ENCODE peak calls at places on chromosome 1, in eight cellular contexts. H, E, R, Z, M, P, O and L are unnamed samples.

GRCh38 chr1:108079550-108079949 is 114.6 kb upstream of the VAV3 start:
- DNase-seq in M (no peak), E (peak), Z (peak), P (no peak), R (no peak), O (no peak), H (no peak), L (no peak)

GRCh38 chr1:219577331-219577730 is 35.6 kb downstream of the ZC3H11B start:
- DNase-seq in E (no peak), R (no peak), P (no peak), Z (no peak), O (no peak), H (no peak), M (no peak), L (no peak)

GRCh38 chr1:226447932-226448670 is 40.2 kb upstream of the PARP1 start:
- DNase-seq in P (no peak), E (no peak), R (no peak), M (peak), O (no peak), Z (no peak), H (peak), L (no peak)

GRCh38 chr1:216898801-216899200 is 175.6 kb upstream of the ESRRG start:
- DNase-seq in R (no peak), H (no peak), E (no peak), Z (no peak), O (no peak), M (no peak), P (no peak), L (no peak)

GRCh38 chr1:32779242-32779641 is 37.9 kb downstream of the YARS1 start:
- DNase-seq in Z (no peak), R (no peak), O (no peak), E (no peak), P (no peak), H (no peak), M (no peak), L (no peak)

GRCh38 chr1:168949672-168950071 is 156.8 kb upstream of the ATP1B1 start:
- DNase-seq in E (no peak), Z (no peak), O (no peak), M (no peak), R (no peak), H (no peak), P (no peak), L (no peak)

GRCh38 chr1:53837924-53838653 is at the start of gene NDC1:
- DNase-seq in Z (peak), O (peak), R (peak), M (peak), H (peak), E (peak), P (peak), L (peak)

GRCh38 chr1:26900001-26900814 is at the start of gene GPATCH3:
- DNase-seq in Z (peak), M (peak), E (peak), O (peak), R (peak), P (no peak), H (peak), L (no peak)

GRCh38 chr1:183043254-183043653 is 20.0 kb downstream of the LAMC1 start:
- DNase-seq in O (no peak), P (no peak), Z (no peak), E (no peak), R (no peak), H (no peak), M (no peak), L (no peak)

GRCh38 chr1:228037401-228038386 is 30.9 kb downstream of the WNT3A start:
- DNase-seq in R (no peak), M (peak), H (peak), P (peak), E (peak), Z (peak), O (no peak), L (no peak)

GRCh38 chr1:59900640-59901039 is 25.9 kb downstream of the CYP2J2 start:
- DNase-seq in Z (no peak), O (no peak), M (no peak), E (no peak), H (peak), R (no peak), P (no peak), L (no peak)

GRCh38 chr1:26907071-26907922 is 6.5 kb downstream of the NR0B2 start:
- DNase-seq in E (no peak), R (no peak), M (peak), P (no peak), H (peak), Z (no peak), O (peak), L (no peak)

GRCh38 chr1:210228158-210228557 is 4.4 kb upstream of the SERTAD4 start:
- DNase-seq in O (no peak), H (no peak), M (no peak), Z (no peak), P (no peak), E (no peak), R (no peak), L (no peak)

GRCh38 chr1:44212355-44213221 is 683 bp upstream of the DMAP1 start:
- DNase-seq in R (no peak), O (no peak), E (peak), Z (peak), P (no peak), H (no peak), M (no peak), L (no peak)

GRCh38 chr1:225999912-226000337 is 782 bp upstream of the SDE2 start:
- DNase-seq in M (peak), Z (no peak), H (no peak), R (no peak), E (no peak), O (no peak), P (no peak), L (peak)

GRCh38 chr1:54365020-54365797 is 41.0 kb downstream of the SSBP3 start:
- DNase-seq in M (no peak), P (no peak), E (no peak), H (no peak), R (no peak), Z (no peak), O (no peak), L (no peak)